ENCODE peak calls at places on chromosomes 6 and 20, in eight cellular contexts. One of them, this sample, is unnamed.

GRCh38 chr6:104509355-104509754 is 350.4 kb downstream of the HACE1 start:
- DNase-seq in fibroblast of gingiva: no peak
- DNase-seq in IMR-90: no peak
- DNase-seq in astrocyte: no peak
- DNase-seq in mucosa of gallbladder: no peak
- DNase-seq in WTC11: no peak
- DNase-seq in activated T-helper 2 cell treated with anti-CD3 and anti-CD28 coated beads, Interferon-gamma antibody, Interleukin-2, Interleukin-4, amounts not matched to agents 10 μg/mL and 5 μg/mL and 100 μg/mL, durations not matched to agents 14 hours and 24 hours and 36 hours: no peak
- DNase-seq in lung: no peak
- DNase-seq in this sample: no peak

GRCh38 chr20:57792386-57793095 is 82.7 kb upstream of the PMEPA1 start:
- DNase-seq in astrocyte: peak
- DNase-seq in mucosa of gallbladder: no peak
- DNase-seq in WTC11: no peak
- DNase-seq in fibroblast of gingiva: no peak
- DNase-seq in lung: no peak
- DNase-seq in IMR-90: no peak
- DNase-seq in activated T-helper 2 cell treated with anti-CD3 and anti-CD28 coated beads, Interferon-gamma antibody, Interleukin-2, Interleukin-4, amounts not matched to agents 10 μg/mL and 5 μg/mL and 100 μg/mL, durations not matched to agents 14 hours and 24 hours and 36 hours: no peak
- DNase-seq in this sample: no peak

GRCh38 chr20:3654326-3655031 is 8.7 kb downstream of the GFRA4 start:
- DNase-seq in lung: no peak
- DNase-seq in fibroblast of gingiva: no peak
- DNase-seq in IMR-90: no peak
- DNase-seq in activated T-helper 2 cell treated with anti-CD3 and anti-CD28 coated beads, Interferon-gamma antibody, Interleukin-2, Interleukin-4, amounts not matched to agents 10 μg/mL and 5 μg/mL and 100 μg/mL, durations not matched to agents 14 hours and 24 hours and 36 hours: no peak
- DNase-seq in astrocyte: no peak
- DNase-seq in mucosa of gallbladder: no peak
- DNase-seq in WTC11: no peak
- DNase-seq in this sample: no peak

GRCh38 chr20:24799971-24800580 is 149.0 kb upstream of the CST7 start:
- DNase-seq in activated T-helper 2 cell treated with anti-CD3 and anti-CD28 coated beads, Interferon-gamma antibody, Interleukin-2, Interleukin-4, amounts not matched to agents 10 μg/mL and 5 μg/mL and 100 μg/mL, durations not matched to agents 14 hours and 24 hours and 36 hours: no peak
- DNase-seq in WTC11: no peak
- DNase-seq in astrocyte: no peak
- DNase-seq in fibroblast of gingiva: no peak
- DNase-seq in lung: no peak
- DNase-seq in IMR-90: no peak
- DNase-seq in mucosa of gallbladder: no peak
- DNase-seq in this sample: no peak

GRCh38 chr6:133467231-133467981 is 226.2 kb downstream of the EYA4 start:
- DNase-seq in activated T-helper 2 cell treated with anti-CD3 and anti-CD28 coated beads, Interferon-gamma antibody, Interleukin-2, Interleukin-4, amounts not matched to agents 10 μg/mL and 5 μg/mL and 100 μg/mL, durations not matched to agents 14 hours and 24 hours and 36 hours: no peak
- DNase-seq in astrocyte: peak
- DNase-seq in WTC11: no peak
- DNase-seq in IMR-90: peak
- DNase-seq in mucosa of gallbladder: no peak
- DNase-seq in fibroblast of gingiva: no peak
- DNase-seq in lung: no peak
- DNase-seq in this sample: no peak

GRCh38 chr20:62112368-62112767 is 9.9 kb upstream of the LSM14B start:
- DNase-seq in mucosa of gallbladder: no peak
- DNase-seq in activated T-helper 2 cell treated with anti-CD3 and anti-CD28 coated beads, Interferon-gamma antibody, Interleukin-2, Interleukin-4, amounts not matched to agents 10 μg/mL and 5 μg/mL and 100 μg/mL, durations not matched to agents 14 hours and 24 hours and 36 hours: no peak
- DNase-seq in IMR-90: no peak
- DNase-seq in fibroblast of gingiva: no peak
- DNase-seq in astrocyte: no peak
- DNase-seq in lung: no peak
- DNase-seq in WTC11: no peak
- DNase-seq in this sample: no peak

GRCh38 chr6:101268541-101268940 is 125.0 kb upstream of the GRIK2 start:
- DNase-seq in fibroblast of gingiva: no peak
- DNase-seq in WTC11: no peak
- DNase-seq in astrocyte: no peak
- DNase-seq in lung: no peak
- DNase-seq in IMR-90: no peak
- DNase-seq in mucosa of gallbladder: no peak
- DNase-seq in activated T-helper 2 cell treated with anti-CD3 and anti-CD28 coated beads, Interferon-gamma antibody, Interleukin-2, Interleukin-4, amounts not matched to agents 10 μg/mL and 5 μg/mL and 100 μg/mL, durations not matched to agents 14 hours and 24 hours and 36 hours: no peak
- DNase-seq in this sample: no peak

GRCh38 chr6:22877946-22878705 is 308.8 kb downstream of the HDGFL1 start:
- DNase-seq in WTC11: no peak
- DNase-seq in activated T-helper 2 cell treated with anti-CD3 and anti-CD28 coated beads, Interferon-gamma antibody, Interleukin-2, Interleukin-4, amounts not matched to agents 10 μg/mL and 5 μg/mL and 100 μg/mL, durations not matched to agents 14 hours and 24 hours and 36 hours: no peak
- DNase-seq in lung: no peak
- DNase-seq in IMR-90: peak
- DNase-seq in mucosa of gallbladder: no peak
- DNase-seq in fibroblast of gingiva: peak
- DNase-seq in astrocyte: peak
- DNase-seq in this sample: no peak

GRCh38 chr6:11921017-11921438 is 91.1 kb upstream of the HIVEP1 start:
- DNase-seq in lung: no peak
- DNase-seq in astrocyte: peak
- DNase-seq in activated T-helper 2 cell treated with anti-CD3 and anti-CD28 coated beads, Interferon-gamma antibody, Interleukin-2, Interleukin-4, amounts not matched to agents 10 μg/mL and 5 μg/mL and 100 μg/mL, durations not matched to agents 14 hours and 24 hours and 36 hours: no peak
- DNase-seq in mucosa of gallbladder: peak
- DNase-seq in WTC11: no peak
- DNase-seq in fibroblast of gingiva: peak
- DNase-seq in IMR-90: peak
- DNase-seq in this sample: no peak

GRCh38 chr20:23096986-23097520 is 10.9 kb upstream of the CD93 start:
- DNase-seq in lung: no peak
- DNase-seq in astrocyte: no peak
- DNase-seq in activated T-helper 2 cell treated with anti-CD3 and anti-CD28 coated beads, Interferon-gamma antibody, Interleukin-2, Interleukin-4, amounts not matched to agents 10 μg/mL and 5 μg/mL and 100 μg/mL, durations not matched to agents 14 hours and 24 hours and 36 hours: no peak
- DNase-seq in mucosa of gallbladder: no peak
- DNase-seq in IMR-90: no peak
- DNase-seq in fibroblast of gingiva: no peak
- DNase-seq in WTC11: no peak
- DNase-seq in this sample: no peak

GRCh38 chr6:2834262-2834661 is 7.4 kb downstream of the SERPINB1 start:
- DNase-seq in WTC11: no peak
- DNase-seq in mucosa of gallbladder: no peak
- DNase-seq in astrocyte: no peak
- DNase-seq in IMR-90: no peak
- DNase-seq in activated T-helper 2 cell treated with anti-CD3 and anti-CD28 coated beads, Interferon-gamma antibody, Interleukin-2, Interleukin-4, amounts not matched to agents 10 μg/mL and 5 μg/mL and 100 μg/mL, durations not matched to agents 14 hours and 24 hours and 36 hours: no peak
- DNase-seq in fibroblast of gingiva: no peak
- DNase-seq in lung: no peak
- DNase-seq in this sample: no peak

GRCh38 chr20:35305682-35306556 is 13.7 kb upstream of the FAM83C start:
- DNase-seq in fibroblast of gingiva: peak
- DNase-seq in astrocyte: peak
- DNase-seq in mucosa of gallbladder: peak
- DNase-seq in WTC11: no peak
- DNase-seq in activated T-helper 2 cell treated with anti-CD3 and anti-CD28 coated beads, Interferon-gamma antibody, Interleukin-2, Interleukin-4, amounts not matched to agents 10 μg/mL and 5 μg/mL and 100 μg/mL, durations not matched to agents 14 hours and 24 hours and 36 hours: peak
- DNase-seq in IMR-90: peak
- DNase-seq in lung: no peak
- DNase-seq in this sample: no peak

GRCh38 chr6:51062166-51062722 is 243.6 kb downstream of the TFAP2B start:
- DNase-seq in activated T-helper 2 cell treated with anti-CD3 and anti-CD28 coated beads, Interferon-gamma antibody, Interleukin-2, Interleukin-4, amounts not matched to agents 10 μg/mL and 5 μg/mL and 100 μg/mL, durations not matched to agents 14 hours and 24 hours and 36 hours: no peak
- DNase-seq in fibroblast of gingiva: no peak
- DNase-seq in IMR-90: no peak
- DNase-seq in lung: no peak
- DNase-seq in mucosa of gallbladder: no peak
- DNase-seq in astrocyte: no peak
- DNase-seq in WTC11: no peak
- DNase-seq in this sample: no peak